ENCODE peak calls at places on chromosomes 12 and 14, in four cellular contexts. U, T, B and S are unnamed samples. For H3K4me1, the result is how much of the 10 kb centered on the place peaks cover.

GRCh38 chr12:90921536-90921935 is 33.4 kb downstream of the CCER1 start:
- DNase-seq in B (no peak), U (no peak), T (no peak), S (no peak)

GRCh38 chr12:128755565-128755964 is 68.2 kb downstream of the SLC15A4 start:
- DNase-seq in U (no peak), B (no peak), T (no peak), S (no peak)

GRCh38 chr12:4446335-4446734 is 720 bp upstream of the FGF6 start:
- DNase-seq in U (no peak), T (no peak), B (no peak), S (no peak)

GRCh38 chr12:111408116-111408440 is 2.4 kb downstream of the SH2B3 start:
- DNase-seq in T (no peak), U (no peak), B (no peak), S (no peak)

GRCh38 chr12:122054842-122055544 is 23.6 kb upstream of the MLXIP start:
- DNase-seq in U (no peak), B (no peak), T (peak), S (no peak)

GRCh38 chr12:89733579-89734201 is 25.1 kb upstream of the ATP2B1 start:
- DNase-seq in U (no peak), T (peak), B (no peak), S (peak)

GRCh38 chr12:109267361-109267760 is 41.7 kb downstream of the FOXN4 start:
- DNase-seq in B (no peak), U (no peak), T (no peak), S (no peak)

GRCh38 chr14:100143523-100143922 is 15.9 kb downstream of the DEGS2 start:
- DNase-seq in U (no peak), T (no peak), B (no peak), S (no peak)

GRCh38 chr12:85920324-85920947 is 46.3 kb downstream of the NTS start:
- DNase-seq in T (peak), B (no peak), U (no peak), S (peak)

GRCh38 chr14:49892301-49892635 is 614 bp upstream of the ARF6 start:
- DNase-seq in U (no peak), T (peak), B (peak), S (peak)

GRCh38 chr12:132771126-132771838 is 9.7 kb upstream of the ANKLE2 start:
- DNase-seq in B (peak), U (no peak), T (no peak), S (no peak)

GRCh38 chr12:45290218-45290609 is 74.3 kb downstream of the ANO6 start:
- DNase-seq in T (no peak), U (no peak), B (no peak), S (peak)

GRCh38 chr12:121812320-121812871 is 8.6 kb downstream of the SETD1B start:
- DNase-seq in B (no peak), T (peak), U (peak), S (peak)

GRCh38 chr14:23460960-23461359 is 8.5 kb upstream of the NGDN start:
- DNase-seq in B (no peak), T (no peak), U (no peak), S (no peak)

GRCh38 chr12:561908-562593 is 101.2 kb downstream of the NINJ2 start:
- DNase-seq in B (no peak), U (no peak), T (no peak), S (no peak)

DNA sequence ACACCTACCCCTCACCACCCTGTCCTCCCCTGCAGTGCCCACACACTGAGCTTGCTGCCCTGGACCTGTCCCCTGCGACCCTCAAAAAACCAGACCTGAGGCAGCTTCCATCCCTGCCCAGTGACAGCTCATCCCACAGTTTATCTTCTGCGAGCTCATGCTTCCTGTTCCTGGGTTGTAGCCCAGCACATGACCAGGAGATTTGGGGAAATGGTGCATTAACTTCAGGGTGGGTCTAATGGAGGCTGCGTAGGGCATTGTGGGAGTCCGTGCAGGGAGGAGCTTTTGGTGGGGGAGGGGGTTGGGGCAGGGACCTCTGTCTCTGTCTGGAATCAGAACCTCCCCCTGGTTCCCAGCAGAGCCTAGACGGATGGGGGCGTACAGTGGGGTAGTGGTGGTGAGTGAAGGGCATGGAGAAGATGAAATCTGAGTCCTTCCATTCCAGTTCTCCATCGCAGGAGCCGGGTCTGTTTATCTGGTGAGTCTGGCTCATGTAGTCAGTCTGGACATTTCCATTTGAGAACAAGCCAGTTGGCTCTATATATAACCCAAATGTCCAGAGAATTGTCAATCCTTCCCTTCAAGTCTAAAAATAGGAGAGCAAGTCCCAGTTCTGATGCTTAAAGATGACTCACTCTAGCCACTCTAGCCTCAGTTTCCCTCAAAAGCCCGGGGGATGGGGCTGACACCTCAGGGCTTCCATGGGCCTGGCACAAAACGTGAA is 270.9 kb downstream of the CACNA1C start:
- DNase-seq in B (no peak), T (no peak), U (no peak), S (no peak)
- H3K4me1 ChIP-seq in B (under half), T (under half), U (under half), S (under half)

GRCh38 chr14:64717870-64718269 is 13.6 kb downstream of the PLEKHG3 start:
- DNase-seq in U (peak), B (no peak), T (no peak), S (no peak)
- H3K4me1 ChIP-seq in U (under half), B (half or more), T (half or more), S (half or more)

DNA sequence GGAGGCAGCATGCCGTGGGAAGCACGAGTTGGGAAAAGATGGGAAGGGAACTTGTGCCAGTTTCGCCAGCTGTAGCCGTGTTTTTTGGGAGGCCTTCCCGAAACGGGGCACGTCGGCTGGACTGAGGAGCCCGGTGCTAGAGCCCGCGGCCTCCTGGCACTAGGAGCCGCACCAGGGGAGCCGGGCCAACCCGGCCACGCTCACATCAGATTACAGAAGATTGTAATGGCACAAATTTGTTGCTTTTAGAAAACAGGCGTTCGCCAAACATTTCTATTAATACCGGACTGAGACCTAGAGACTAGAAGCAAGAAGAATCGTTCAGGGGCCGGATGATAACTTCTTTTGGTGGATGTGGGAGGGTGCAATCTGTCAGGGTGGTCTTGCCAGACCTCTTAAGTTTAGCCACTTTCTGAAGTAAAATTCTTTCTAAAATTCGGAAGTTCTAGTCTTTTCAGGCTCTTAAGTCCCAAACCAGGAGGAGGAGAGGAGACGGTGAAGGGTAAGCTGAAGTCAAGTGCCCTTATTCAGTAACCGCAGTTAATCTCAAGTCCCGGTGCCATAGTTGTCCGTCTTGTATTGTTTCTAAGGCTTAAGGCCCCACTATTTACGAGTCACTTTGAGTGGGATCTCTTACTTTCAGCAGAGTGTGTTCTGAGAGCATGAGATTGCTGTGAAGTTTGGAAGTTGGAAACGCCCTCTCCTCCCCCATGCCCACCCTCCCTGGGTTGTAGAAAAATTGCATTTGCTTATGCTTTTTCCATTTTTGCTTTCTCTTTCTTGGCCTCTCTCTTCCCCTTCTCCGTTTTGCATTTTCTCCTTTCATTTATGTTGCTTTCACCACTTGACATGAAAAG is 1.4 kb downstream of the RASSF3 start:
- DNase-seq in T (peak), B (no peak), U (peak), S (no peak)
- H3K4me1 ChIP-seq in T (under half), B (under half), U (under half), S (under half)

DNA sequence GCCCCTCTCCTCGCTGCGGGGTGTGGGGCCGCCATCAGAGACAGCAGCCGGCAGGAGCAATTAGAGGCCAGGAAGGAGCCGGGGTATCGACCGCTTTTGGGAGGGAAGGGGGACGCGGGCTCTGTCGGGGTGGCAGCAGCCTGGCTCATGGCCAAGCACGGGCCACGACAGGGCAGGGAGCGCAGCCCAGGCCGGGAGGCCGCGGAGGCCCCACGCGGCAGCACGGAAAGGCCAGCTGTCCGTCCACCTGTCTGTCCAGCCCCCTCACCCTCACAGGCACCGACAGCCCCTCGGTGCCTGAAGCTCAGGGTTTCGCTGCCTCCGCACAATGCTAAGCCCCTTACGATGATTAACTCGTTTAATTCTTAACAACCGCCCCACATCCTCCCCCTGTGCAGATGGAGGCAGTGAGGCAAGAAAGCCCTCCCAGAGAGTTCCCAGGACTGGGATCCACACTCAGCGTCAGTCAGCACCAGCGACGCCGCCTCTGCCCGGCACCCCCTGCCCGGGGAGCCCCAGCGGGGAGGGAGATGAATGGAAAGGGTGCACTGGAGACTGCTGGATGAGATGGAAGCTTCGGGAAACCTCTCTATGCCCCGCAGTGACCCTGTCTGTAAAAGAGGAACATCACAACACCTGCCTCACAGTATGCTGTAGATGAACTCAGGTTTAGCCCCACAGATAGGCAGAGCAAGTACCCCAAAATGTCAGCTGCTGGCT is 23.7 kb downstream of the NCOR2 start:
- DNase-seq in B (no peak), U (peak), T (no peak), S (no peak)
- H3K4me1 ChIP-seq in B (under half), U (half or more), T (half or more), S (under half)

GRCh38 chr12:11757095-11757494 is 107.6 kb downstream of the ETV6 start:
- DNase-seq in B (no peak), U (no peak), T (no peak), S (no peak)
- H3K4me1 ChIP-seq in B (under half), U (under half), T (under half), S (under half)